ENCODE peak calls at places on chromosomes 13 and 19, in four cellular contexts. M, Q, B and T are unnamed samples.

GRCh38 chr19:52227196-52227940 is 37.5 kb downstream of the PPP2R1A start:
- DNase-seq in M (no peak), Q (no peak), B (no peak), T (no peak)

GRCh38 chr13:109333893-109334651 is 452.3 kb downstream of the IRS2 start:
- DNase-seq in Q (no peak), B (no peak), M (no peak), T (no peak)

GRCh38 chr13:26991508-26992181 is 180.0 kb downstream of the USP12 start:
- DNase-seq in M (no peak), B (no peak), Q (no peak), T (peak)

GRCh38 chr19:52941941-52942370 is 18.7 kb upstream of the ZNF888 start:
- DNase-seq in B (peak), Q (peak), M (no peak), T (peak)

GRCh38 chr13:86085890-86086289 is 286.7 kb upstream of the SLITRK6 start:
- DNase-seq in B (no peak), M (no peak), Q (no peak), T (no peak)

GRCh38 chr19:44894946-44895345 is 3.9 kb downstream of the TOMM40 start:
- DNase-seq in Q (no peak), M (no peak), B (no peak), T (no peak)

GRCh38 chr13:32019612-32020233 is 11.9 kb upstream of the FRY start:
- DNase-seq in B (no peak), Q (peak), M (peak), T (peak)

GRCh38 chr13:113616991-113617749 is 32.6 kb downstream of the TFDP1 start:
- DNase-seq in B (no peak), M (no peak), Q (no peak), T (peak)

GRCh38 chr19:5642204-5642603 is 19.3 kb downstream of the SAFB start:
- DNase-seq in Q (no peak), B (no peak), M (no peak), T (no peak)

GRCh38 chr19:4057913-4058695 is 8.6 kb downstream of the ZBTB7A start:
- DNase-seq in M (no peak), Q (peak), B (no peak), T (peak)

GRCh38 chr13:111120422-111120821 is 5.3 kb downstream of the ARHGEF7 start:
- DNase-seq in Q (no peak), M (no peak), B (no peak), T (no peak)

DNA sequence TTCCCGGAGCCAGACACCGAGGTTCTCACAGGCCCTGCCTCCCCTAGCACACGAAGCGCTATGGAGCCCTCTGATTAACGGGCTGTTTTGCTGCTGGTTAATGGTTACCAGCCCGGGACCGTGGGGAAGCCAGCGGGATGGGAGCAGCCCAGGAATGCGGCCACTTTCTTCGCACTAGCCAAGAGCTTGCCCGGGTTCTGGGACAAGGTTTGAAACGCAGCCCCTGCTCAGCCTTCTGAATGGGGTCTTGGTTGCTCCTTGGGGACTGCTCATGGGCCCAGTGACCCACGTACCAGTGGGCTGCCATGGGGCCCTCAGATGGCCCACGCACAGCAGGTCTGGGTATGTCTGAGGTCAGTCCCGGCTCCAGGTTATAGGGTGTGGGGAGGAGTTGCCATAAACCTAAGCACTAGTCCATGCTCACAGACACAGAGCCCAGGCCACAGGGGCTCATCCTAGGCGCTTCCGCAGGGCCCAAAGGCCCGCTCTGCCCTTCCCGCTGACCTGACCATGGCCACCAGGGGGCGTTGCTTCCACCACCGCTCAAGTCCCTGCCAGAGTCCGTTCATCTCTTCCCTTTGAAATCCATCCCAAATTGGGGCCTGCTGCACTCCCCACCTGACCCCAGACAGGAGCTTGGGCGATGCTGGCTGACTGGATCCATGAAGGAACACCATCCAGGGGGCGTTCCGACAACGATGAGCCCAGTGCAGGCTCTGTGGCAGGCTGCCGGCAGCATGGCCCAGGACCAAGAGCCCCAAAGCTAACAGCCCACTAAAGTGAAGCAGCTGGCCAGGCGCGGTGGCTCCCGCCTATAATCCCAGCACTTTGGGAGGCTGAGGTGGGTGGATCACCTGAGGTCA is 31.5 kb upstream of the ISYNA1 start:
- DNase-seq in B (peak), M (no peak), Q (peak), T (peak)
- TF ChIP-seq CHD1 in B (no peak), M (no peak), Q (no peak), T (no peak)

DNA sequence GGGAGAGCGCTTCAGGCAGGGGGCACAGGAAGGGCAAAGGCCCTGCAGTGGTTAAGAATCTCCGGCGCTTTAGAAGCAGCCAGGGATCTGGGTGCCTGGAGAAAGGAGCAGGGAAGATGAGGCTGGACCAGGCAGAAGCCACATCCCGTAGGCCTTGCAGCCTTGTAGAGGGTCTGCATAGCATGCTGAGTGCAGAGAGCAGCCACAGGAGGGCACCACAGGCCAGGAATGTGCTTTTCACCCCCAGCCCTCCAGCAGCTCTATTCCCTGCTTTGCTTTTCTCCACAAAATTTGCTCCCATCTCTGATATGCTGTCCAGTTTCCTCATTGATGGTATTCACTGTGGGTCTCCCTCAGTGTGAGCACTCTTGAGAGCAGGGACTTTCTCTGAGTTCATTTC is 5.7 kb downstream of the WDR62 start:
- DNase-seq in M (no peak), B (peak), Q (peak), T (peak)
- TF ChIP-seq CTCF in M (peak), B (peak), Q (peak), T (peak)

GRCh38 chr13:88339271-88339741 is 668.1 kb downstream of the SLITRK5 start:
- DNase-seq in Q (no peak), B (no peak), M (no peak), T (no peak)
- TF ChIP-seq CHD1 in Q (no peak), B (no peak), M (no peak), T (no peak)

GRCh38 chr19:12668937-12669271 is 2.3 kb downstream of the WDR83 start:
- DNase-seq in M (no peak), Q (peak), B (peak), T (peak)
- TF ChIP-seq CTCF in M (no peak), Q (no peak), B (no peak), T (no peak)